ENCODE peak calls at places on chromosomes 2 and 18, in four cellular contexts. Z, K, I and N are unnamed samples.
A peak's percentile ranks its signal among the peaks of the same experiment; 100 is the strongest.

GRCh38 chr2:41194235-41194634 is 742.3 kb upstream of the SLC8A1 start:
- DNase-seq in K (peak; percentile 28), Z (no peak), I (peak; percentile 4), N (peak; percentile 2)

GRCh38 chr2:233165895-233166661 is 85.4 kb upstream of the ATG16L1 start:
- DNase-seq in I (peak; percentile 11), K (peak; percentile 70), Z (no peak), N (peak; percentile 15)

GRCh38 chr2:25161055-25161781 is 7.2 kb downstream of the POMC start:
- DNase-seq in I (peak; percentile 68), K (peak; percentile 76), Z (no peak), N (peak; percentile 67)

GRCh38 chr2:52629531-52629930 is 1138.1 kb upstream of the CHAC2 start:
- DNase-seq in K (no peak), I (no peak), Z (no peak), N (no peak)

GRCh38 chr18:78984941-78985784 is 5.5 kb downstream of the SALL3 start:
- DNase-seq in Z (no peak), I (no peak), K (no peak), N (no peak)

GRCh38 chr18:65938592-65939372 is 188.0 kb downstream of the CDH7 start:
- DNase-seq in Z (peak; percentile 25), I (peak; percentile 2), K (no peak), N (peak; percentile 4)

GRCh38 chr2:217366246-217366645 is 506.4 kb upstream of the TNP1 start:
- DNase-seq in I (no peak), K (no peak), Z (no peak), N (no peak)

GRCh38 chr2:216306868-216307267 is 65.4 kb downstream of the MARCHF4 start:
- DNase-seq in K (no peak), Z (no peak), I (no peak), N (no peak)

GRCh38 chr2:56757884-56758545 is 574.2 kb downstream of the CCDC85A start:
- DNase-seq in I (no peak), K (no peak), Z (no peak), N (no peak)

GRCh38 chr2:120604767-120605166 is 130.9 kb upstream of the GLI2 start:
- DNase-seq in I (no peak), K (peak; percentile 7), Z (no peak), N (no peak)

GRCh38 chr2:197200056-197200455 is 110.5 kb downstream of the ANKRD44 start:
- DNase-seq in I (no peak), Z (no peak), K (no peak), N (no peak)

GRCh38 chr2:199469514-199470360 is 12.0 kb upstream of the SATB2 start:
- DNase-seq in K (no peak), I (no peak), Z (no peak), N (no peak)

GRCh38 chr18:28735731-28736130 is 558.8 kb upstream of the CDH2 start:
- DNase-seq in Z (no peak), I (peak; percentile 83), K (no peak), N (no peak)

GRCh38 chr2:237482485-237482884 is 4.6 kb upstream of the MLPH start:
- DNase-seq in Z (no peak), K (peak; percentile 77), I (peak; percentile 75), N (peak; percentile 96)

GRCh38 chr2:222871291-222871690 is 10.5 kb downstream of the ACSL3 start:
- DNase-seq in Z (no peak), K (no peak), I (no peak), N (no peak)

GRCh38 chr18:3304832-3305231 is 42.9 kb downstream of the MYL12B start:
- DNase-seq in I (peak; percentile 28), Z (no peak), K (no peak), N (no peak)

GRCh38 chr2:149537098-149537726 is 50.4 kb downstream of the MMADHC start:
- DNase-seq in K (no peak), I (no peak), Z (no peak), N (no peak)

GRCh38 chr18:47906408-47906807 is 24.1 kb downstream of the SMAD2 start:
- DNase-seq in I (no peak), Z (no peak), K (no peak), N (no peak)

GRCh38 chr18:47901624-47902362 is 28.7 kb downstream of the SMAD2 start:
- DNase-seq in K (no peak), Z (no peak), I (no peak), N (no peak)

GRCh38 chr18:47899107-47899840 is 31.2 kb downstream of the SMAD2 start:
- DNase-seq in I (no peak), Z (no peak), K (no peak), N (no peak)

GRCh38 chr18:47908523-47909039 is 21.9 kb downstream of the SMAD2 start:
- DNase-seq in I (no peak), Z (no peak), K (no peak), N (no peak)

DNA sequence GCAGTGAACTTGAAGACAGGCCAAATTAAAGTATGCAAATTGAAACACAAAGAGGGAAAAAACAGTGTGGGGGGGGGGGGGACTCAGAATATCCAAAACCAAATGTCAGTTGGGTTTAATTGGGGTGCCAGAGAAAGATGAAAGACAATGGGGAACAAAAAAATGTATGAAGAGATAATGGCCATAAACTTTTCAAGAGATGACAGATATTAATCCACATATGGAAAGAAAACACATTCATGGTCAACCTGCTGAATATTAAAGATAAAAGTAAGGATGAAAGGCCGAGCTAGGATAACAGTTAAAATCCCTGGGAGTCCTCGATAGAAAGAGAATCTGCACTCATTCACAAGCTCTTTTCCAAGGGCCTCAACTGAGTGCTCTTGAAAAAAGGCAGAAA is 26.6 kb downstream of the SMAD2 start:
- DNase-seq in K (no peak), Z (no peak), I (no peak), N (no peak)
- H3K9me3 ChIP-seq in K (peaks cover 36% of the 10 kb centered on the region), Z (peaks cover 63% of the 10 kb centered on the region), I (no peaks in the 10 kb centered on the region), N (no peaks in the 10 kb centered on the region)

GRCh38 chr2:174172802-174173355 is 75.5 kb downstream of the OLA1 start:
- DNase-seq in Z (no peak), I (no peak), K (no peak), N (no peak)
- H3K9me3 ChIP-seq in Z (peaks cover 32% of the 10 kb centered on the region), I (peaks cover 5% of the 10 kb centered on the region), K (peaks cover 81% of the 10 kb centered on the region), N (no peaks in the 10 kb centered on the region)

DNA sequence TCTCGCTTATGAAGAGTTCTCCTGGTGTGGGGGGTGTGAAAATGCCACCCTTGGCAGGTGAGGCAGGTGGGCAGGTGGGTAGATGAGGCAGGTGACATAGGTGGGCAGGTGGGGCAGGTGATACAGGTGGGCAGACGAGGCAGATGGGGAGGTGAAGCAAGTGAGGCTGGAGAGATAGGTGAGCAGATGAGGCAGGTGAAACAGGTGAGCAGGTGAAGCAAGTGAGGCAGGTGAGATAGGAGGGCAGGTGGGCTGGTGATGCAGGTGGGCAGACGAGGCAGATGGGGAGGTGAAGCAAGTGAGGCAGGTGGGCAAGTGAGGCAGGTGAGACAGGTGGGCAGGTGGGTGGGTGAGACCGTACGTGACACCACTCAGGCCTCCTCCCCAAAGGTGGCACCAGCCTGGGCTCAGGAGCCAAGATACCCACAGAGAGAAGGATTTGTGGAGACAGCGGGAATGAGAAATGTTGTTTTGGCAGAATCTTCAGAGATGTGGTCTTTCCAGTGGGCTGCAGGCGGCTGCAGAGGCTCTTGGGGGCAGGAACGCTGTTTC is 232.3 kb upstream of the MYT1L start:
- DNase-seq in K (no peak), Z (no peak), I (no peak), N (no peak)
- H3K9me3 ChIP-seq in K (no peaks in the 10 kb centered on the region), Z (no peaks in the 10 kb centered on the region), I (no peaks in the 10 kb centered on the region), N (no peaks in the 10 kb centered on the region)

DNA sequence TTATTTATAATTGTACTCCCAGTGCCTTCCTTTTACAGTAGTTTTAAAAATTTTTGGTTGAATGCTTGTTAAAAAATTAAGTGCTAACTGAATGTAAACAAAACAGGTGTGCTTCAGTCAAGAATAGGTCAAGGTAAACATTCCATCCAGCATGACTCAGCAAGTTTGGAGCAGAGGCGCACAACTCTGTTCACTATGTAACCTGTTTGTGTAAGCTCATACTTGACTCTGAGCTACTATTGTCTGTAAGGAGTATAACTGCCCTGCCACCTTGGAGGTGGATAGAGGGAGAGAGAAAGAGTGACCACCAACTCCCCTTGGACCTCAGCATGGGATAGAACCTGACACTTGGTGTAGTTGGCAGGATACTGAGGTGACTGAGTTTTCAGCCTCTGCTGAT is 207.4 kb upstream of the SYT4 start:
- DNase-seq in Z (no peak), K (no peak), I (no peak), N (no peak)
- H3K9me3 ChIP-seq in Z (peaks cover 15% of the 10 kb centered on the region), K (no peaks in the 10 kb centered on the region), I (no peaks in the 10 kb centered on the region), N (no peaks in the 10 kb centered on the region)

GRCh38 chr18:77977331-77977730 is 727.7 kb downstream of the GALR1 start:
- DNase-seq in K (no peak), Z (no peak), I (no peak), N (no peak)
- H3K9me3 ChIP-seq in K (no peaks in the 10 kb centered on the region), Z (no peaks in the 10 kb centered on the region), I (no peaks in the 10 kb centered on the region), N (no peaks in the 10 kb centered on the region)